ENCODE peak calls at places on chromosomes 2 and 18, in eight cellular contexts. X is spleen, J is stomach, W is GM23338, Y is K562, C is breast epithelium, U is prostate gland, H is upper lobe of left lung. R is an unnamed sample.

GRCh38 chr2:44136186-44136585 is 32.5 kb upstream of the PPM1B start:
- DNase-seq in X (no peak), J (no peak), W (peak), Y (no peak), C (no peak), U (no peak), H (no peak), R (no peak)

GRCh38 chr2:236105955-236106607 is 62.1 kb downstream of the GBX2 start:
- DNase-seq in X (peak), J (no peak), W (no peak), Y (no peak), C (no peak), U (no peak), H (no peak), R (no peak)

GRCh38 chr2:157991932-157992331 is 109.7 kb upstream of the UPP2 start:
- DNase-seq in X (no peak), J (no peak), W (no peak), Y (no peak), C (no peak), U (no peak), H (no peak), R (no peak)

GRCh38 chr2:237182422-237183123 is 96.9 kb downstream of the COPS8 start:
- DNase-seq in X (no peak), J (no peak), W (no peak), Y (no peak), C (no peak), U (no peak), H (no peak), R (no peak)

GRCh38 chr18:54558609-54559585 is 32.1 kb upstream of the DYNAP start:
- DNase-seq in X (no peak), J (no peak), W (peak), Y (peak), C (no peak), U (no peak), H (no peak), R (no peak)

GRCh38 chr2:132886574-132886973 is 216.6 kb upstream of the LYPD1 start:
- DNase-seq in X (no peak), J (no peak), W (no peak), Y (no peak), C (no peak), U (no peak), H (no peak), R (no peak)

GRCh38 chr18:42644729-42645131 is 470.8 kb downstream of the RIT2 start:
- DNase-seq in X (no peak), J (peak), W (no peak), Y (no peak), C (no peak), U (no peak), H (no peak), R (no peak)

GRCh38 chr2:8819194-8819593 is 18.2 kb downstream of the KIDINS220 start:
- DNase-seq in X (no peak), J (no peak), W (no peak), Y (no peak), C (no peak), U (no peak), H (no peak), R (no peak)

GRCh38 chr2:165164201-165164600 is 39.6 kb downstream of the SCN3A start:
- DNase-seq in X (no peak), J (no peak), W (no peak), Y (no peak), C (no peak), U (no peak), H (no peak), R (no peak)

GRCh38 chr2:233803292-233803911 is 25.3 kb downstream of the MROH2A start:
- DNase-seq in X (peak), J (peak), W (no peak), Y (no peak), C (no peak), U (no peak), H (no peak), R (no peak)

GRCh38 chr2:167187049-167187727 is 298.9 kb downstream of the XIRP2 start:
- DNase-seq in X (peak), J (no peak), W (no peak), Y (no peak), C (no peak), U (no peak), H (no peak), R (no peak)

GRCh38 chr2:181123798-181124217 is 143.4 kb downstream of the UBE2E3 start:
- DNase-seq in X (no peak), J (no peak), W (peak), Y (no peak), C (no peak), U (no peak), H (no peak), R (peak)

GRCh38 chr18:11163668-11164067 is 14.3 kb upstream of the PIEZO2 start:
- DNase-seq in X (no peak), J (no peak), W (peak), Y (no peak), C (no peak), U (no peak), H (peak), R (no peak)

GRCh38 chr2:17539596-17539992 is 902 bp upstream of the VSNL1 start:
- DNase-seq in X (no peak), J (no peak), W (peak), Y (no peak), C (peak), U (no peak), H (no peak), R (peak)

DNA sequence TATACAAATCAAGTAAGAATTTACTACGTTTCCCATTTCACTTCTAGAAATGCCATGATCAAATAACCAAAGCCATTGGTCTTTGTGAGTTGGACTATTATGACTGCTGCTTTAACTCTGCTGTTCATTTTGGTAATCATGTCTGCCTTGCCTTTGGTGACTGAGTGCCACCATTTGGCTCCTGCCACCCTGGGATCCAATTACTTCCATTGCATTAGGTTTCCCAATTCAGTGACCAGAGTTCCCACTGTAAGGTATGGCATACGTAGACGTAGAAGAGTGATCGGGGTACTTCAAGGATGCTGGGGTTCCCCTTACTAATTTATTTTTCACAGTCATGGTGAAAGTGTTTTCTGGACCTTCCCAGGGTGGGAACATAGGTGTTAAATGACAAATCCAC is 90.1 kb downstream of the SPIRE1 start:
- DNase-seq in X (no peak), J (no peak), W (no peak), Y (no peak), C (no peak), U (no peak), H (no peak), R (no peak)
- TF ChIP-seq POLR2AphosphoS5 in X (no peak), J (no peak), W (no peak), Y (no peak), C (no peak), U (no peak), H (no peak), R (no peak)

DNA sequence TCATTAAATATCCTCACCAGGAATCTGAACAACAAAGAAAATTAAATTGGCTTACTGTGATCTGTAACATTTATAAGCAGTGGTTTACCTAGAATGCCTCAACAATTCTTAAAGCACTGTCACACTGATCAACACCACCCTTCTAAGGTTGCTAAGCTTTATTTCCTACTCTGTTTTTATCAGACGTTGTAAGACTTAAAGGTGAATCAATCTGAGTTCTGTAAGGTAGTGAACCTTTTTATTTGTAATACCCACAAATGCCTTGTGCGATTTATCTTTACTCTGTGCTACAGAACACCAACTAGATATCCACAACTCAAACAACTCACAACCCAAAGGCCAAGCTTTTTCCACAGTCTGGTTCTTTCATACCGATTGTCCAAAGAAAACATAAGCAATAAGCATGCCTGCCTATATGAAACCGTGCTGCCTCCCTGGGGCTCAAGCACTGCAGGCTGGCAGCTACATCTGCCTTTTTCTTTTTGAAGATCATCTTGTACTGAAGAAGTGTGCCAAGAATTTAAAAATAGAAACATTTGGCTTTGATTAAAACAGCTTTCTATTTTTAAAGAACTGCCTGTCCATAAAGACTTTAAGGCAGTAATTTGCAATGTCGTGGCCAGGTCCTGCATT is 490.7 kb downstream of the NUP35 start:
- DNase-seq in X (no peak), J (no peak), W (no peak), Y (no peak), C (no peak), U (no peak), H (no peak), R (no peak)
- TF ChIP-seq POLR2AphosphoS5 in X (no peak), J (no peak), W (no peak), Y (no peak), C (no peak), U (peak), H (no peak), R (no peak)

DNA sequence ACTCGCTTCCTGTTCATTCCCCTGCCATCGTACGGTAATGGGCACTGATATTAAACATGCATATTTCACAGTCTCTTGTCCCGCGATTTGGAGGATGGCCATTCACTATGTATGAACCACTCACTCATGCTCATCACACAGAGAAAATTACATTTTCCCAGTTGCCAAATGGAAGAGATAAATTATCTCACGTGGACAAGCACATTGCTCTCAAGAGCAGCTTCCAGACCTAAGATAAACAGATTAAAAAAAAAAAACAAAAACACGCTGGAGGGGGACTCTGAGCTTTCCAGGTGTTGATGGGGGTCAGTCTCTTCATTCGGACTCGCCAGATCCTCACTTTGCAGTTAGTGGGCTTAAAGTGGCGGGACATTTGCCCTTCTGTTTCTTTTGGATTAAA is 1.7 kb upstream of the MAPK4 start:
- DNase-seq in X (no peak), J (no peak), W (no peak), Y (no peak), C (no peak), U (no peak), H (no peak), R (no peak)
- TF ChIP-seq POLR2AphosphoS5 in X (no peak), J (no peak), W (no peak), Y (no peak), C (no peak), U (no peak), H (no peak), R (no peak)

GRCh38 chr2:192218970-192219369 is 24.2 kb upstream of the TMEFF2 start:
- DNase-seq in X (no peak), J (no peak), W (no peak), Y (no peak), C (no peak), U (no peak), H (no peak), R (no peak)

GRCh38 chr2:192218347-192218746 is 23.6 kb upstream of the TMEFF2 start:
- DNase-seq in X (no peak), J (no peak), W (peak), Y (no peak), C (no peak), U (no peak), H (no peak), R (no peak)

GRCh38 chr2:192216336-192216735 is 21.6 kb upstream of the TMEFF2 start:
- DNase-seq in X (no peak), J (no peak), W (no peak), Y (no peak), C (no peak), U (no peak), H (no peak), R (no peak)

DNA sequence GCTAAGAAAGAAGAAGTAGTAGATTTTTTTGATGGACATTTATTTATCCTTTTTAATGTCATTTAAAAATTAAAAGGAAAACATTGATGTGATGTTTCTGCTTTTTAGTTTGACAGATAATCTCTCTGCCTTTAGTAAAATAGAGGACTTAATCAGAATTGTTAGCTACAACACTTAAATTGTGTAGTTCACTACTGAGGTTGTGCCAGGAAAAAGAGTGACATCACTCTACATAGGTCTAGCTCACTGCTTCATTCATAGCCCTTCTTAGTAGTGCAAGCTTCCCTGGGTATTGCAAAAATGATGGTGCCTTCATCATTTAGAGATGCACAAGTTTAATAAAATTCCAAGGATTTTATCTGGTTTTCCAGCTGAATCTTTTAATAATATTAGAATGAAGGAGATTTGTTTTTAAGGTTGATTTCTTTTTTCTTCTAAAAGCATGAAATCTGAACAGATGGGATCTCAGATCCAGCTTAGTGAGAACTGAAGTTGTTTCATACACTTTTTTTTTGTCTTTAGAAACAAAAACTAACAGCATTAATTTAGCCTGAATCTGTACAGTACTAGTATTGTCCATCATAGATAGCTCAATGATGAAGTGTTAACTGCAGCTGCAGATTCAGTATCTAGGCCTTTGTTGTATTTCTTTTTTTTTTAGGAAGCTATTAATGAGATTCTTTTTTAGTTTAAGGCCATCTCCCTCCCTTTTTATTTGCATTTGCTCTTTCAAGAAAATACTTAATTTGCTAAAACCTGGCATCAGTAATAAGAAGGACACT is 20.6 kb upstream of the TMEFF2 start:
- DNase-seq in X (no peak), J (no peak), W (no peak), Y (no peak), C (no peak), U (no peak), H (no peak), R (no peak)
- TF ChIP-seq POLR2AphosphoS5 in X (no peak), J (no peak), W (no peak), Y (no peak), C (no peak), U (no peak), H (no peak), R (no peak)

R was measured in transverse colon.